ENCODE peak calls at places on chromosomes 13 and 19, in five cellular contexts. L, B, Q, P and D are unnamed samples.

GRCh38 chr19:3818479-3818878 is 32.3 kb upstream of the MATK start:
- DNase-seq in L (peak; percentile 51), B (no peak), Q (no peak), P (no peak), D (peak; percentile 98)

GRCh38 chr19:47436712-47437401 is 17.5 kb upstream of the MEIS3 start:
- DNase-seq in L (peak; percentile 84), B (peak; percentile 75), Q (peak; percentile 81), P (peak; percentile 63), D (peak; percentile 93)

GRCh38 chr19:19471682-19472081 is 43.7 kb downstream of the TSSK6 start:
- DNase-seq in L (no peak), B (no peak), Q (no peak), P (no peak), D (no peak)

GRCh38 chr19:55559684-55560083 is 14.3 kb upstream of the SBK3 start:
- DNase-seq in L (no peak), B (no peak), Q (no peak), P (peak; percentile 40), D (peak; percentile 17)

GRCh38 chr19:41321600-41322270 is 11.8 kb downstream of the CCDC97 start:
- DNase-seq in L (no peak), B (no peak), Q (no peak), P (peak; percentile 18), D (peak; percentile 99)

GRCh38 chr13:97233499-97233898 is 11.4 kb downstream of the MBNL2 start:
- DNase-seq in L (no peak), B (no peak), Q (no peak), P (no peak), D (no peak)

GRCh38 chr19:45643927-45644771 is 5.0 kb upstream of the EML2 start:
- DNase-seq in L (no peak), B (no peak), Q (no peak), P (no peak), D (no peak)

GRCh38 chr19:51807111-51807701 is 12.2 kb downstream of the FPR3 start:
- DNase-seq in L (no peak), B (no peak), Q (no peak), P (no peak), D (no peak)

GRCh38 chr19:51607920-51608562 is 22.2 kb downstream of the SIGLEC5 start:
- DNase-seq in L (peak; percentile 56), B (no peak), Q (peak; percentile 83), P (peak; percentile 1), D (peak; percentile 91)

GRCh38 chr19:3868770-3869456 is at the start of gene ZFR2:
- DNase-seq in L (peak; percentile 17), B (no peak), Q (no peak), P (no peak), D (peak; percentile 76)

GRCh38 chr13:113833111-113833830 is 30.6 kb downstream of the GAS6 start:
- DNase-seq in L (no peak), B (no peak), Q (no peak), P (no peak), D (no peak)

GRCh38 chr19:9597027-9597426 is 12.7 kb upstream of the ZNF121 start:
- DNase-seq in L (no peak), B (no peak), Q (no peak), P (no peak), D (peak; percentile 84)

GRCh38 chr19:29672933-29673336 is 7.7 kb downstream of the PLEKHF1 start:
- DNase-seq in L (peak; percentile 87), B (no peak), Q (no peak), P (no peak), D (peak; percentile 42)

GRCh38 chr19:48393196-48393558 is 291 bp upstream of the GRIN2D start:
- DNase-seq in L (no peak), B (no peak), Q (no peak), P (no peak), D (no peak)

GRCh38 chr13:20128459-20128927 is 32.4 kb downstream of the GJA3 start:
- DNase-seq in L (no peak), B (no peak), Q (no peak), P (no peak), D (no peak)

GRCh38 chr13:44388427-44388826 is 14.8 kb downstream of the SERP2 start:
- DNase-seq in L (no peak), B (no peak), Q (no peak), P (no peak), D (no peak)

GRCh38 chr19:27740396-27740795 is 1472.6 kb downstream of the UQCRFS1 start:
- DNase-seq in L (no peak), B (no peak), Q (peak; percentile 6), P (no peak), D (no peak)

GRCh38 chr13:76307157-76307556 is 579.0 kb downstream of the KCTD12 start:
- DNase-seq in L (no peak), B (no peak), Q (no peak), P (no peak), D (no peak)

GRCh38 chr19:45771331-45771933 is 2.4 kb upstream of the SIX5 start:
- DNase-seq in L (no peak), B (no peak), Q (no peak), P (no peak), D (no peak)

GRCh38 chr13:20828540-20829364 is 55.0 kb upstream of the EEF1AKMT1 start:
- DNase-seq in L (peak; percentile 6), B (peak; percentile 19), Q (peak; percentile 22), P (no peak), D (no peak)

GRCh38 chr13:67184247-67184646 is 45.9 kb downstream of the PCDH9 start:
- DNase-seq in L (no peak), B (no peak), Q (no peak), P (no peak), D (no peak)

GRCh38 chr19:24029941-24030636 is 56.9 kb upstream of the ZNF254 start:
- DNase-seq in L (no peak), B (no peak), Q (no peak), P (peak; percentile 64), D (no peak)

GRCh38 chr13:114115191-114115671 is 17.2 kb downstream of the RASA3 start:
- DNase-seq in L (no peak), B (no peak), Q (no peak), P (peak; percentile 23), D (peak; percentile 98)

GRCh38 chr13:48962281-48962680 is 13.4 kb upstream of the FNDC3A start:
- DNase-seq in L (no peak), B (no peak), Q (no peak), P (no peak), D (no peak)

GRCh38 chr19:662207-662961 is 630 bp downstream of the RNF126 start:
- DNase-seq in L (peak; percentile 71), B (no peak), Q (no peak), P (peak; percentile 30), D (peak; percentile 96)

GRCh38 chr13:37481005-37481857 is 117.3 kb downstream of the POSTN start:
- DNase-seq in L (no peak), B (peak; percentile 9), Q (no peak), P (no peak), D (peak; percentile 31)

GRCh38 chr13:71722206-71722605 is 144.8 kb downstream of the DACH1 start:
- DNase-seq in L (no peak), B (no peak), Q (no peak), P (no peak), D (no peak)

GRCh38 chr19:33279430-33280350 is 22.6 kb downstream of the CEBPA start:
- DNase-seq in L (no peak), B (no peak), Q (no peak), P (peak; percentile 41), D (no peak)

GRCh38 chr19:1254081-1254527 is 5.7 kb downstream of the MIDN start:
- DNase-seq in L (no peak), B (no peak), Q (no peak), P (no peak), D (peak; percentile 93)

GRCh38 chr13:101018720-101019119 is 344.1 kb upstream of the TMTC4 start:
- DNase-seq in L (no peak), B (no peak), Q (no peak), P (no peak), D (peak; percentile 84)

GRCh38 chr13:46667687-46668281 is 114.8 kb downstream of the LRCH1 start:
- DNase-seq in L (no peak), B (no peak), Q (no peak), P (no peak), D (no peak)

GRCh38 chr19:5914946-5915781 is 1.1 kb downstream of the CAPS start:
- DNase-seq in L (no peak), B (no peak), Q (peak; percentile 51), P (no peak), D (no peak)

GRCh38 chr19:35478794-35479193 is 11.5 kb downstream of the KRTDAP start:
- DNase-seq in L (no peak), B (no peak), Q (no peak), P (no peak), D (no peak)